ENCODE peak calls at places on chromosomes 12 and 14, in five cellular contexts. Q, D, J, L and R are unnamed samples.

GRCh38 chr14:52918486-52918885 is 32.4 kb downstream of the FERMT2 start:
- DNase-seq in Q (peak), D (no peak), J (no peak), L (no peak), R (no peak)

GRCh38 chr12:52659395-52659794 is 7.4 kb upstream of the KRT2 start:
- DNase-seq in Q (no peak), D (no peak), J (no peak), L (no peak), R (no peak)

GRCh38 chr12:102879-103168 is 36.3 kb downstream of the IQSEC3 start:
- DNase-seq in Q (no peak), D (no peak), J (no peak), L (peak), R (no peak)

GRCh38 chr12:124684971-124685688 is 117.7 kb upstream of the NCOR2 start:
- DNase-seq in Q (peak), D (no peak), J (no peak), L (no peak), R (peak)

GRCh38 chr12:62434504-62435336 is 31.9 kb upstream of the MON2 start:
- DNase-seq in Q (no peak), D (no peak), J (no peak), L (no peak), R (peak)

GRCh38 chr14:30389134-30389900 is 169.6 kb upstream of the G2E3 start:
- DNase-seq in Q (no peak), D (no peak), J (no peak), L (no peak), R (no peak)

GRCh38 chr12:53483225-53483978 is 15.9 kb downstream of the MAP3K12 start:
- DNase-seq in Q (no peak), D (no peak), J (no peak), L (no peak), R (no peak)

GRCh38 chr12:128798543-128799341 is 25.0 kb downstream of the SLC15A4 start:
- DNase-seq in Q (no peak), D (no peak), J (no peak), L (no peak), R (no peak)

GRCh38 chr14:81137316-81137715 is 83.4 kb downstream of the GTF2A1 start:
- DNase-seq in Q (peak), D (no peak), J (no peak), L (no peak), R (peak)

GRCh38 chr14:81946808-81947798 is 413.4 kb upstream of the SEL1L start:
- DNase-seq in Q (no peak), D (no peak), J (no peak), L (no peak), R (no peak)

GRCh38 chr12:25677180-25677937 is 124.3 kb upstream of the LMNTD1 start:
- DNase-seq in Q (no peak), D (no peak), J (no peak), L (no peak), R (peak)

GRCh38 chr12:65123435-65124063 is 2.4 kb upstream of the WIF1 start:
- DNase-seq in Q (peak), D (no peak), J (no peak), L (no peak), R (peak)

GRCh38 chr12:121285856-121286255 is 10.7 kb downstream of the CAMKK2 start:
- DNase-seq in Q (no peak), D (no peak), J (no peak), L (no peak), R (no peak)

GRCh38 chr12:93798752-93799151 is 121.6 kb downstream of the CRADD start:
- DNase-seq in Q (no peak), D (no peak), J (no peak), L (no peak), R (no peak)

GRCh38 chr14:72645706-72646105 is 248.2 kb downstream of the DPF3 start:
- DNase-seq in Q (no peak), D (no peak), J (no peak), L (no peak), R (peak)
- H3K18ac ChIP-seq in Q (no peak), D (no peak), J (no peak), L (no peak), R (no peak)

DNA sequence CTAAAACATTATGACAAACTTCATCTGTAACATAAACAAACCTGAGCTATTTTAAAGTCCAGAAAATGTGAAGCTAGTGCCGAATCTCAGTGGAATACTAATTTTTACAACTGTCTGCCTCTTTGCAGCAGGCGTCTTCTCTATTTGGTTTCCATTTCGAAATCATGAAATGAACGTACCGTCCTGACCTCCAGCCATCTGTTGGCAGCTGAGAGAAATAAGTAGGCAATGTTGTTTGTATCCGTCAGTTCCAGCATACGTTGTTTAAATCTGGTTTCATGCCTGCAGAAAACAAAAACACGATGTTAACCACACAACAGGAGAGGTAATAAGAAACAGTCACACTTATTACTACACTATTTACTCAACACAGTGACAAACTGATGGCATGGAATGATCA is 54.3 kb upstream of the KCNJ8 start:
- DNase-seq in Q (peak), D (no peak), J (no peak), L (no peak), R (no peak)
- H3K23ac ChIP-seq in Q (no peak), D (no peak), J (no peak), L (no peak), R (no peak)

GRCh38 chr12:80715850-80716249 is 862 bp upstream of the MYF5 start:
- DNase-seq in Q (no peak), D (no peak), J (no peak), L (no peak), R (no peak)
- H2BK12ac ChIP-seq in Q (no peak), D (no peak), J (no peak), L (no peak), R (no peak)

GRCh38 chr14:68676511-68676943 is 116.3 kb downstream of the ZFP36L1 start:
- DNase-seq in Q (no peak), D (no peak), J (no peak), L (no peak), R (peak)
- H3K18ac ChIP-seq in Q (peak), D (peak), J (no peak), L (no peak), R (no peak)

GRCh38 chr14:91280129-91280528 is 35.6 kb upstream of the GPR68 start:
- DNase-seq in Q (no peak), D (no peak), J (no peak), L (no peak), R (no peak)

GRCh38 chr14:91279354-91279753 is 34.9 kb upstream of the GPR68 start:
- DNase-seq in Q (no peak), D (no peak), J (no peak), L (no peak), R (no peak)

GRCh38 chr14:91278383-91278715 is 33.8 kb upstream of the GPR68 start:
- DNase-seq in Q (no peak), D (no peak), J (no peak), L (no peak), R (no peak)

GRCh38 chr14:91274796-91275195 is 30.3 kb upstream of the GPR68 start:
- DNase-seq in Q (no peak), D (no peak), J (no peak), L (no peak), R (no peak)

GRCh38 chr14:91277546-91278382 is 33.3 kb upstream of the GPR68 start:
- DNase-seq in Q (no peak), D (no peak), J (no peak), L (no peak), R (no peak)
- H3K23ac ChIP-seq in Q (no peak), D (peak), J (no peak), L (no peak), R (no peak)

GRCh38 chr14:94028450-94028826 is 2.3 kb downstream of the OTUB2 start:
- DNase-seq in Q (peak), D (no peak), J (no peak), L (no peak), R (no peak)

GRCh38 chr14:94029250-94029649 is 3.1 kb downstream of the OTUB2 start:
- DNase-seq in Q (no peak), D (no peak), J (no peak), L (no peak), R (peak)

GRCh38 chr14:94031161-94031875 is 5.2 kb downstream of the OTUB2 start:
- DNase-seq in Q (no peak), D (no peak), J (no peak), L (no peak), R (peak)

GRCh38 chr14:94030571-94030970 is 4.4 kb downstream of the OTUB2 start:
- DNase-seq in Q (no peak), D (no peak), J (no peak), L (no peak), R (peak)

GRCh38 chr14:94029671-94030203 is 3.6 kb downstream of the OTUB2 start:
- DNase-seq in Q (no peak), D (no peak), J (no peak), L (no peak), R (peak)
- H2BK12ac ChIP-seq in Q (no peak), D (no peak), J (no peak), L (no peak), R (no peak)